ENCODE peak calls at places on chromosome 21, in nine cellular contexts. K is DMS 273 treated with DMSO at 0.1 percent for 48 hours; M is endodermal cell; G is ovary; V is mesendoderm; H is COLO829; E is stimulated activated naive CD4-positive, alpha-beta T cell; N is HEK293T; B is pancreas. T is an unnamed sample.

GRCh38 chr21:29164330-29164942 is 34.0 kb downstream of the MAP3K7CL start:
- DNase-seq in B (no peak), G (no peak), V (peak; percentile 74), M (no peak), K (peak; percentile 14), H (peak; percentile 63), N (peak; percentile 53), E (no peak), T (peak; percentile 62)

GRCh38 chr21:45156459-45156858 is 82.1 kb downstream of the ADARB1 start:
- DNase-seq in B (no peak), H (no peak), E (no peak), M (peak; percentile 16), G (no peak), K (no peak), N (no peak), V (no peak), T (no peak)

GRCh38 chr21:31555741-31556191 is 103.7 kb upstream of the SOD1 start:
- DNase-seq in B (no peak), E (no peak), V (peak; percentile 92), M (peak; percentile 80), N (no peak), K (no peak), G (no peak), H (no peak), T (no peak)

GRCh38 chr21:27564684-27565280 is 597.9 kb upstream of the ADAMTS5 start:
- DNase-seq in N (peak; percentile 30), K (no peak), B (no peak), M (peak; percentile 76), E (no peak), H (peak; percentile 32), V (peak; percentile 65), G (no peak), T (peak; percentile 75)

GRCh38 chr21:43303240-43304178 is 123.4 kb downstream of the SIK1 start:
- DNase-seq in K (no peak), N (no peak), M (no peak), B (peak; percentile 9), V (no peak), G (peak; percentile 41), E (no peak), H (no peak), T (no peak)

GRCh38 chr21:28601708-28602107 is 391.0 kb downstream of the LTN1 start:
- DNase-seq in K (no peak), E (no peak), M (no peak), B (no peak), H (no peak), V (no peak), N (no peak), G (no peak), T (no peak)

GRCh38 chr21:44594406-44594916 is 2.2 kb upstream of the KRTAP10-6 start:
- DNase-seq in H (no peak), N (no peak), V (no peak), K (no peak), E (no peak), G (no peak), M (no peak), B (no peak), T (no peak)

GRCh38 chr21:43893536-43894205 is 28.6 kb downstream of the AGPAT3 start:
- DNase-seq in B (no peak), M (no peak), V (no peak), H (no peak), N (no peak), K (no peak), E (no peak), G (peak; percentile 33), T (no peak)

GRCh38 chr21:36188937-36189336 is 32.3 kb downstream of the DOP1B start:
- DNase-seq in B (no peak), G (no peak), N (no peak), E (no peak), K (no peak), M (no peak), V (no peak), H (no peak), T (no peak)

GRCh38 chr21:29105218-29105617 is 25.2 kb upstream of the MAP3K7CL start:
- DNase-seq in K (no peak), B (no peak), E (no peak), N (no peak), M (no peak), H (peak; percentile 13), G (no peak), V (peak; percentile 52), T (no peak)

GRCh38 chr21:44485254-44485793 is 30.0 kb downstream of the LRRC3 start:
- DNase-seq in H (no peak), M (peak; percentile 92), G (no peak), B (no peak), N (no peak), E (peak; percentile 12), V (peak; percentile 88), K (no peak), T (no peak)

GRCh38 chr21:14734191-14734590 is 188.1 kb upstream of the SAMSN1 start:
- DNase-seq in E (no peak), B (no peak), N (no peak), H (no peak), M (no peak), V (no peak), K (no peak), G (no peak), T (no peak)

GRCh38 chr21:24738063-24738462 is 869.2 kb downstream of the MRPL39 start:
- DNase-seq in H (no peak), V (no peak), B (no peak), G (no peak), K (no peak), N (no peak), E (no peak), M (no peak), T (no peak)

GRCh38 chr21:15730484-15731242 is 881 bp downstream of the USP25 start:
- DNase-seq in N (no peak), E (no peak), H (no peak), B (no peak), V (peak; percentile 64), M (no peak), G (no peak), K (no peak), T (peak; percentile 43)

GRCh38 chr21:41612674-41613250 is 104.8 kb upstream of the TMPRSS2 start:
- DNase-seq in B (peak; percentile 71), M (peak; percentile 92), N (peak; percentile 78), E (no peak), K (no peak), H (peak; percentile 81), V (peak; percentile 82), G (peak; percentile 88), T (no peak)

GRCh38 chr21:42377211-42377950 is 11.0 kb upstream of the TFF1 start:
- DNase-seq in B (no peak), E (no peak), V (no peak), N (no peak), M (no peak), K (no peak), H (no peak), G (no peak), T (no peak)

GRCh38 chr21:33825898-33826297 is 89.7 kb downstream of the ATP5PO start:
- DNase-seq in N (no peak), B (no peak), K (no peak), V (no peak), M (no peak), G (no peak), H (no peak), E (no peak), T (no peak)

GRCh38 chr21:42684109-42684916 is 30.9 kb downstream of the PDE9A start:
- DNase-seq in V (no peak), K (no peak), B (no peak), G (no peak), H (peak; percentile 53), N (no peak), M (no peak), E (peak; percentile 7), T (no peak)

GRCh38 chr21:31176080-31176551 is 137.8 kb upstream of the KRTAP19-8 start:
- DNase-seq in G (no peak), E (no peak), H (no peak), V (no peak), N (no peak), B (no peak), K (no peak), M (no peak), T (no peak)

GRCh38 chr21:46222436-46223116 is 6.0 kb downstream of the LSS start:
- DNase-seq in B (peak; percentile 24), V (no peak), K (no peak), N (no peak), E (no peak), H (no peak), G (no peak), M (no peak), T (no peak)

GRCh38 chr21:33817663-33818433 is 97.8 kb downstream of the ATP5PO start:
- DNase-seq in V (peak; percentile 54), G (no peak), N (peak; percentile 60), K (no peak), M (no peak), H (no peak), B (no peak), E (no peak), T (peak; percentile 29)

GRCh38 chr21:40487406-40487805 is 359.6 kb downstream of the DSCAM start:
- DNase-seq in V (peak; percentile 42), N (no peak), H (no peak), B (no peak), M (peak; percentile 57), K (no peak), G (no peak), E (no peak), T (no peak)

GRCh38 chr21:31557956-31558838 is 101.3 kb upstream of the SOD1 start:
- DNase-seq in M (peak; percentile 86), N (peak; percentile 60), K (no peak), E (peak; percentile 1), H (no peak), V (peak; percentile 77), G (peak; percentile 36), B (no peak), T (peak; percentile 48)

GRCh38 chr21:43209575-43210453 is 41.0 kb downstream of the CRYAA start:
- DNase-seq in G (no peak), V (no peak), K (no peak), M (peak; percentile 40), E (no peak), N (no peak), B (no peak), H (no peak), T (no peak)

GRCh38 chr21:31221051-31221450 is 123.0 kb downstream of the TIAM1 start:
- DNase-seq in H (no peak), K (no peak), B (no peak), V (no peak), M (no peak), N (no peak), E (no peak), G (no peak), T (no peak)

GRCh38 chr21:42855937-42856335 is 23.4 kb downstream of the WDR4 start:
- DNase-seq in B (no peak), G (no peak), N (no peak), V (no peak), K (no peak), M (no peak), E (no peak), H (no peak), T (no peak)